ENCODE peak calls at places on chromosomes 16 and 17, in four cellular contexts. X is K562, C is GM12878, V is A549. I is an unnamed sample.

GRCh38 chr16:56013962-56014552 is 138.9 kb upstream of the CES5A start:
- DNase-seq in X (peak), V (peak), C (no peak), I (peak)

GRCh38 chr17:35577826-35578194 is 561 bp downstream of the PEX12 start:
- DNase-seq in C (no peak), X (peak), V (no peak), I (no peak)

GRCh38 chr17:68455756-68456528 is 1.4 kb downstream of the WIPI1 start:
- DNase-seq in C (no peak), V (peak), X (no peak), I (peak)

GRCh38 chr16:57446530-57447141 is 549 bp downstream of the CIAPIN1 start:
- DNase-seq in C (no peak), V (peak), X (peak), I (no peak)

GRCh38 chr16:56234737-56235136 is 43.4 kb downstream of the GNAO1 start:
- DNase-seq in V (no peak), C (no peak), X (no peak), I (no peak)

GRCh38 chr17:19546289-19547065 is 12.8 kb downstream of the SLC47A1 start:
- DNase-seq in X (no peak), C (no peak), V (no peak), I (no peak)

GRCh38 chr17:44830359-44831269 is 527 bp upstream of the GJC1 start:
- DNase-seq in V (peak), X (no peak), C (no peak), I (no peak)

GRCh38 chr16:87564524-87564778 is 37.9 kb upstream of the JPH3 start:
- DNase-seq in C (no peak), X (no peak), V (no peak), I (no peak)

GRCh38 chr17:80244871-80245509 is 15.7 kb upstream of the RNF213 start:
- DNase-seq in C (no peak), X (no peak), V (no peak), I (no peak)

GRCh38 chr17:19533718-19534561 is at the start of gene SLC47A1:
- DNase-seq in V (peak), C (no peak), X (no peak), I (peak)

GRCh38 chr17:20968913-20969616 is 73.7 kb downstream of the USP22 start:
- DNase-seq in C (no peak), V (no peak), X (no peak), I (no peak)
- TF ChIP-seq HDAC2 in C (no peak), V (no peak), X (no peak), I (no peak)

DNA sequence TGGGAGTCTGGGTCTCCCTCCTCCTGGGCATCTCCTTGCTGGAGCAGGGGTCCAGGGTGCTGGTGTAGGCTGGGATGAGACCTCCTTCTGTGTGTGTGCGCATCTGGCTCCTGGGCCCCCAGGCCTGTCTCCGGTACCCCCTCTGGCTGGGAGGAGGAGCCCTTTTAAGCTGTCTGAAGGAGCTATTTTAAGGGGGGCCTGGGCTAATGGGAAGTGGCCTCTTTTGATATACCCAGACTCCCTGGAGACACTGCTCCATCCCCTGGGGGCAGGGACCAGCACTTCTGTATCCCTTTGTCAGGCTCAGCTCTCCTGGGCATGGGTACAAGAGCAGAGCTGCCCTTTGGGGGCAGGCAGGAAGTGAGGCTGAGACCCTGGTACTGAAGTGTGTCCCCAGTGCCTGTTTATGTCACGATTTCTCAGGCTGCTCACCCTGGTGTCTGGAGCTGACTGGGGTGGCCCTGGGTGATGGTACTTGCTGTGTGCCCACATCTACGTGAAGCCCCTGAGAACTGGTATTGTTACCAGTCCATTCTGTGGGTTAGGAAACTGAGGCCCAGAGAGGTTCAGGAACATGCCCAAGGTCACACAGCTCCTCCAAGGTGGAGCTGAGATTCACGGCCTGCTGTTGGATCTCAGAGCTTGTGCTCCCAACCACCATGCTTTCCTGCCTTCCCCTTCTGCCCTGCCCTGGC is 6.5 kb downstream of the ADCY7 start:
- DNase-seq in X (no peak), C (no peak), V (no peak), I (no peak)
- TF ChIP-seq MYC in X (no peak), C (no peak), V (no peak), I (no peak)

GRCh38 chr17:76527430-76528111 is 9.9 kb downstream of the CYGB start:
- DNase-seq in C (no peak), V (no peak), X (peak), I (peak)
- TF ChIP-seq HDAC2 in C (no peak), V (no peak), X (no peak), I (peak)

GRCh38 chr16:80827007-80827406 is 22.6 kb upstream of the CDYL2 start:
- DNase-seq in X (no peak), V (no peak), C (no peak), I (no peak)

GRCh38 chr16:80828495-80828894 is 24.1 kb upstream of the CDYL2 start:
- DNase-seq in V (no peak), C (no peak), X (no peak), I (peak)

GRCh38 chr16:80819988-80820387 is 15.6 kb upstream of the CDYL2 start:
- DNase-seq in C (no peak), V (no peak), X (no peak), I (no peak)

GRCh38 chr16:80825365-80825758 is 21.0 kb upstream of the CDYL2 start:
- DNase-seq in X (no peak), C (no peak), V (no peak), I (no peak)

GRCh38 chr16:80824623-80825364 is 20.4 kb upstream of the CDYL2 start:
- DNase-seq in C (peak), X (peak), V (peak), I (peak)
- TF ChIP-seq MYC in C (no peak), X (no peak), V (no peak), I (no peak)